ENCODE peak calls at places on chromosome 6, in five cellular contexts. One of them, this sample, is unnamed.

GRCh38 chr6:30461055-30461454 is 28.3 kb upstream of the HLA-E start:
- DNase-seq in nephron progenitor cell: no peak
- DNase-seq in Peyer's patch: no peak
- DNase-seq in endothelial cell of umbilical vein: no peak
- DNase-seq in mammary epithelial cell: no peak
- DNase-seq in this sample: no peak

GRCh38 chr6:142635130-142635529 is 309.8 kb downstream of the HIVEP2 start:
- DNase-seq in nephron progenitor cell: no peak
- DNase-seq in Peyer's patch: no peak
- DNase-seq in endothelial cell of umbilical vein: no peak
- DNase-seq in mammary epithelial cell: peak
- DNase-seq in this sample: peak

GRCh38 chr6:116265081-116265829 is 11.4 kb upstream of the TSPYL4 start:
- DNase-seq in nephron progenitor cell: no peak
- DNase-seq in Peyer's patch: no peak
- DNase-seq in endothelial cell of umbilical vein: no peak
- DNase-seq in mammary epithelial cell: peak
- DNase-seq in this sample: peak

GRCh38 chr6:104682722-104683643 is 176.7 kb downstream of the HACE1 start:
- DNase-seq in nephron progenitor cell: peak
- DNase-seq in Peyer's patch: peak
- DNase-seq in endothelial cell of umbilical vein: peak
- DNase-seq in mammary epithelial cell: peak
- DNase-seq in this sample: peak

GRCh38 chr6:45105170-45105820 is 222.8 kb upstream of the RUNX2 start:
- DNase-seq in nephron progenitor cell: no peak
- DNase-seq in Peyer's patch: no peak
- DNase-seq in endothelial cell of umbilical vein: no peak
- DNase-seq in mammary epithelial cell: peak
- DNase-seq in this sample: peak

GRCh38 chr6:21752054-21752811 is 158.7 kb downstream of the SOX4 start:
- DNase-seq in nephron progenitor cell: no peak
- DNase-seq in Peyer's patch: no peak
- DNase-seq in endothelial cell of umbilical vein: peak
- DNase-seq in mammary epithelial cell: no peak
- DNase-seq in this sample: no peak

GRCh38 chr6:4727671-4728435 is 48.4 kb upstream of the CDYL start:
- DNase-seq in nephron progenitor cell: no peak
- DNase-seq in Peyer's patch: no peak
- DNase-seq in endothelial cell of umbilical vein: no peak
- DNase-seq in mammary epithelial cell: no peak
- DNase-seq in this sample: no peak

GRCh38 chr6:145562771-145563615 is 172.3 kb downstream of the EPM2A start:
- DNase-seq in nephron progenitor cell: no peak
- DNase-seq in Peyer's patch: no peak
- DNase-seq in endothelial cell of umbilical vein: no peak
- DNase-seq in mammary epithelial cell: no peak
- DNase-seq in this sample: no peak

GRCh38 chr6:147958683-147959082 is 384.0 kb upstream of the SASH1 start:
- DNase-seq in nephron progenitor cell: no peak
- DNase-seq in Peyer's patch: no peak
- DNase-seq in endothelial cell of umbilical vein: no peak
- DNase-seq in mammary epithelial cell: no peak
- DNase-seq in this sample: peak

GRCh38 chr6:137206562-137206961 is 12.6 kb downstream of the IFNGR1 start:
- DNase-seq in nephron progenitor cell: no peak
- DNase-seq in Peyer's patch: no peak
- DNase-seq in endothelial cell of umbilical vein: peak
- DNase-seq in mammary epithelial cell: no peak
- DNase-seq in this sample: no peak

GRCh38 chr6:113178349-113178748 is 678.8 kb upstream of the MARCKS start:
- DNase-seq in nephron progenitor cell: no peak
- DNase-seq in Peyer's patch: no peak
- DNase-seq in endothelial cell of umbilical vein: peak
- DNase-seq in mammary epithelial cell: peak
- DNase-seq in this sample: peak

GRCh38 chr6:135291288-135292116 is 110.4 kb downstream of the MYB start:
- DNase-seq in nephron progenitor cell: no peak
- DNase-seq in Peyer's patch: no peak
- DNase-seq in endothelial cell of umbilical vein: peak
- DNase-seq in mammary epithelial cell: peak
- DNase-seq in this sample: peak

GRCh38 chr6:107606407-107606806 is 116.5 kb downstream of the SOBP start:
- DNase-seq in nephron progenitor cell: no peak
- DNase-seq in Peyer's patch: no peak
- DNase-seq in endothelial cell of umbilical vein: no peak
- DNase-seq in mammary epithelial cell: no peak
- DNase-seq in this sample: no peak

GRCh38 chr6:163180874-163181541 is 233.5 kb upstream of the QKI start:
- DNase-seq in nephron progenitor cell: peak
- DNase-seq in Peyer's patch: no peak
- DNase-seq in endothelial cell of umbilical vein: peak
- DNase-seq in mammary epithelial cell: peak
- DNase-seq in this sample: peak

GRCh38 chr6:129359811-129360787 is 349.9 kb downstream of the ARHGAP18 start:
- DNase-seq in nephron progenitor cell: no peak
- DNase-seq in Peyer's patch: no peak
- DNase-seq in endothelial cell of umbilical vein: no peak
- DNase-seq in mammary epithelial cell: no peak
- DNase-seq in this sample: no peak

GRCh38 chr6:3819161-3820110 is 29.7 kb upstream of the FAM50B start:
- DNase-seq in nephron progenitor cell: no peak
- DNase-seq in Peyer's patch: no peak
- DNase-seq in endothelial cell of umbilical vein: no peak
- DNase-seq in mammary epithelial cell: no peak
- DNase-seq in this sample: no peak

GRCh38 chr6:89122625-89123024 is 4.8 kb upstream of the SRSF12 start:
- DNase-seq in nephron progenitor cell: no peak
- DNase-seq in Peyer's patch: no peak
- DNase-seq in endothelial cell of umbilical vein: peak
- DNase-seq in mammary epithelial cell: peak
- DNase-seq in this sample: peak

GRCh38 chr6:169911264-169912263 is 160.1 kb downstream of the ERMARD start:
- DNase-seq in nephron progenitor cell: no peak
- DNase-seq in Peyer's patch: no peak
- DNase-seq in endothelial cell of umbilical vein: no peak
- DNase-seq in mammary epithelial cell: no peak
- DNase-seq in this sample: no peak

GRCh38 chr6:18477301-18477941 is 90.3 kb downstream of the RNF144B start:
- DNase-seq in nephron progenitor cell: no peak
- DNase-seq in Peyer's patch: no peak
- DNase-seq in endothelial cell of umbilical vein: peak
- DNase-seq in mammary epithelial cell: no peak
- DNase-seq in this sample: no peak

GRCh38 chr6:149166747-149167146 is 150.8 kb upstream of the TAB2 start:
- DNase-seq in nephron progenitor cell: no peak
- DNase-seq in Peyer's patch: no peak
- DNase-seq in endothelial cell of umbilical vein: peak
- DNase-seq in mammary epithelial cell: no peak
- DNase-seq in this sample: no peak

GRCh38 chr6:137657351-137657911 is 163.2 kb upstream of the OLIG3 start:
- DNase-seq in nephron progenitor cell: no peak
- DNase-seq in Peyer's patch: no peak
- DNase-seq in endothelial cell of umbilical vein: no peak
- DNase-seq in mammary epithelial cell: peak
- DNase-seq in this sample: no peak

GRCh38 chr6:115735610-115736009 is 325.1 kb downstream of the FRK start:
- DNase-seq in nephron progenitor cell: no peak
- DNase-seq in Peyer's patch: no peak
- DNase-seq in endothelial cell of umbilical vein: no peak
- DNase-seq in mammary epithelial cell: no peak
- DNase-seq in this sample: no peak

GRCh38 chr6:43886717-43887339 is 116.8 kb downstream of the VEGFA start:
- DNase-seq in nephron progenitor cell: no peak
- DNase-seq in Peyer's patch: no peak
- DNase-seq in endothelial cell of umbilical vein: no peak
- DNase-seq in mammary epithelial cell: no peak
- DNase-seq in this sample: no peak

GRCh38 chr6:43886067-43886461 is 116.1 kb downstream of the VEGFA start:
- DNase-seq in nephron progenitor cell: no peak
- DNase-seq in Peyer's patch: no peak
- DNase-seq in endothelial cell of umbilical vein: no peak
- DNase-seq in mammary epithelial cell: no peak
- DNase-seq in this sample: no peak

GRCh38 chr6:43883698-43884659 is 114.0 kb downstream of the VEGFA start:
- DNase-seq in nephron progenitor cell: no peak
- DNase-seq in Peyer's patch: no peak
- DNase-seq in endothelial cell of umbilical vein: no peak
- DNase-seq in mammary epithelial cell: no peak
- DNase-seq in this sample: no peak

GRCh38 chr6:43884660-43885022 is 114.6 kb downstream of the VEGFA start:
- DNase-seq in nephron progenitor cell: no peak
- DNase-seq in Peyer's patch: no peak
- DNase-seq in endothelial cell of umbilical vein: no peak
- DNase-seq in mammary epithelial cell: no peak
- DNase-seq in this sample: no peak

DNA sequence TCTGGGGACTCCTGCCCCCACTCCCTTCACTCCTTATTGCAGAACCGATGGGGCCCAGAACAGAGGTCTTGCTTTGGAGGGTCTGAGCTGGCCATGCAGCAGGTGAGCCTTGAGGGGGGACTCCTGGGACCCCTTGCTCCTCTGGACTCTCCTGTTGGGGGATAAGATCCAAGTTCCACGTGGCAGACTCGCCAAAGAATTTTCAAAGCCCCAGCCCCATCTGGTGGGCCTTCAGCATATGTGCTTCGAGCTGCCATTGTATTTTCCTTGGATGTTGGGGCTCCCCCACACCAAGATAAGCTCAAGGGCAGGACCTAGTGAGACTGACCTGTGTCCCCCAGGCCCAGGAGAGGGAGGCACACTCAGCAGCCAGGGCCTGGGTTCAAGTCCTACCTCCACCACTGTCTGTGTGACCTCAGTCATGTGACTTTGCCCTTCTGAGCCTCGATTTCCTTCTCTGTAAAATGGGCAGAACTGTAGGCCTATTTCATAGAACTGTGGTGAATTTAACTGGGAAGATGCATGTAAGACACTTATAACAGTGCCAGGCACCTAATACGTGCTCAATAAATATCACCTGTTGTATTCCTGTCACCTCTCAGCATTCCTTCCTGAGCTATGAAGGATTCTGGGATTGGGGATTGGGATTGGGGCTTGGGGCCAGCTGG is 115.5 kb downstream of the VEGFA start:
- DNase-seq in nephron progenitor cell: no peak
- DNase-seq in Peyer's patch: no peak
- DNase-seq in endothelial cell of umbilical vein: no peak
- DNase-seq in mammary epithelial cell: no peak
- DNase-seq in this sample: no peak
- TF ChIP-seq CTCF in nephron progenitor cell: no peak
- TF ChIP-seq CTCF in Peyer's patch: no peak
- TF ChIP-seq CTCF in endothelial cell of umbilical vein: no peak
- TF ChIP-seq CTCF in mammary epithelial cell: no peak
- TF ChIP-seq CTCF in this sample: no peak

GRCh38 chr6:52419809-52420667 is at the start of gene EFHC1:
- DNase-seq in nephron progenitor cell: peak
- DNase-seq in Peyer's patch: peak
- DNase-seq in endothelial cell of umbilical vein: peak
- DNase-seq in mammary epithelial cell: peak
- DNase-seq in this sample: peak

GRCh38 chr6:52422156-52422555 is 2.0 kb downstream of the EFHC1 start:
- DNase-seq in nephron progenitor cell: no peak
- DNase-seq in Peyer's patch: no peak
- DNase-seq in endothelial cell of umbilical vein: no peak
- DNase-seq in mammary epithelial cell: no peak
- DNase-seq in this sample: no peak

GRCh38 chr6:52418606-52419005 is 1.5 kb upstream of the EFHC1 start:
- DNase-seq in nephron progenitor cell: no peak
- DNase-seq in Peyer's patch: no peak
- DNase-seq in endothelial cell of umbilical vein: no peak
- DNase-seq in mammary epithelial cell: no peak
- DNase-seq in this sample: no peak

GRCh38 chr6:52423448-52423847 is 3.3 kb downstream of the EFHC1 start:
- DNase-seq in nephron progenitor cell: no peak
- DNase-seq in Peyer's patch: no peak
- DNase-seq in endothelial cell of umbilical vein: no peak
- DNase-seq in mammary epithelial cell: no peak
- DNase-seq in this sample: no peak

GRCh38 chr6:52420668-52421358 is 671 bp downstream of the EFHC1 start:
- DNase-seq in nephron progenitor cell: peak
- DNase-seq in Peyer's patch: no peak
- DNase-seq in endothelial cell of umbilical vein: no peak
- DNase-seq in mammary epithelial cell: peak
- DNase-seq in this sample: peak
- TF ChIP-seq CTCF in nephron progenitor cell: no peak
- TF ChIP-seq CTCF in Peyer's patch: no peak
- TF ChIP-seq CTCF in endothelial cell of umbilical vein: no peak
- TF ChIP-seq CTCF in mammary epithelial cell: no peak
- TF ChIP-seq CTCF in this sample: no peak

GRCh38 chr6:39049575-39050283 is 1.1 kb downstream of the GLP1R start:
- DNase-seq in nephron progenitor cell: no peak
- DNase-seq in Peyer's patch: no peak
- DNase-seq in endothelial cell of umbilical vein: no peak
- DNase-seq in mammary epithelial cell: no peak
- DNase-seq in this sample: no peak
- TF ChIP-seq CTCF in nephron progenitor cell: no peak
- TF ChIP-seq CTCF in Peyer's patch: no peak
- TF ChIP-seq CTCF in endothelial cell of umbilical vein: no peak
- TF ChIP-seq CTCF in mammary epithelial cell: no peak
- TF ChIP-seq CTCF in this sample: no peak

GRCh38 chr6:17152703-17153102 is 50.9 kb downstream of the STMND1 start:
- DNase-seq in nephron progenitor cell: no peak
- DNase-seq in Peyer's patch: no peak
- DNase-seq in endothelial cell of umbilical vein: no peak
- DNase-seq in mammary epithelial cell: no peak
- DNase-seq in this sample: no peak
- TF ChIP-seq CTCF in nephron progenitor cell: no peak
- TF ChIP-seq CTCF in Peyer's patch: no peak
- TF ChIP-seq CTCF in endothelial cell of umbilical vein: no peak
- TF ChIP-seq CTCF in mammary epithelial cell: no peak
- TF ChIP-seq CTCF in this sample: no peak